ENCODE peak calls at places on chromosomes 5 and 9, in six cellular contexts. One of them, this sample, is unnamed.

GRCh38 chr5:80190960-80191359 is 64.9 kb downstream of the SERINC5 start:
- DNase-seq in pancreas: no peak
- DNase-seq in CD8-positive, alpha-beta T cell: no peak
- DNase-seq in lower lobe of right lung: no peak
- DNase-seq in hepatocyte: no peak
- DNase-seq in K562: no peak
- DNase-seq in this sample: no peak

GRCh38 chr9:107919263-107919662 is 429.7 kb upstream of the KLF4 start:
- DNase-seq in pancreas: no peak
- DNase-seq in CD8-positive, alpha-beta T cell: no peak
- DNase-seq in lower lobe of right lung: no peak
- DNase-seq in hepatocyte: no peak
- DNase-seq in K562: no peak
- DNase-seq in this sample: no peak

GRCh38 chr5:172417130-172417802 is 37.1 kb downstream of the SH3PXD2B start:
- DNase-seq in pancreas: no peak
- DNase-seq in CD8-positive, alpha-beta T cell: no peak
- DNase-seq in lower lobe of right lung: no peak
- DNase-seq in hepatocyte: no peak
- DNase-seq in K562: peak; percentile 25
- DNase-seq in this sample: no peak

GRCh38 chr5:111869681-111870080 is 112.7 kb upstream of the NREP start:
- DNase-seq in pancreas: no peak
- DNase-seq in CD8-positive, alpha-beta T cell: no peak
- DNase-seq in lower lobe of right lung: no peak
- DNase-seq in hepatocyte: no peak
- DNase-seq in K562: no peak
- DNase-seq in this sample: no peak

GRCh38 chr9:94720846-94721549 is 5.5 kb upstream of the AOPEP start:
- DNase-seq in pancreas: no peak
- DNase-seq in CD8-positive, alpha-beta T cell: no peak
- DNase-seq in lower lobe of right lung: no peak
- DNase-seq in hepatocyte: no peak
- DNase-seq in K562: no peak
- DNase-seq in this sample: no peak

GRCh38 chr9:110330484-110331115 is 7.1 kb downstream of the TXNDC8 start:
- DNase-seq in pancreas: no peak
- DNase-seq in CD8-positive, alpha-beta T cell: no peak
- DNase-seq in lower lobe of right lung: no peak
- DNase-seq in hepatocyte: no peak
- DNase-seq in K562: no peak
- DNase-seq in this sample: no peak

GRCh38 chr9:94623253-94623652 is 16.1 kb downstream of the FBP1 start:
- DNase-seq in pancreas: peak; percentile 81
- DNase-seq in CD8-positive, alpha-beta T cell: no peak
- DNase-seq in lower lobe of right lung: peak; percentile 60
- DNase-seq in hepatocyte: peak; percentile 61
- DNase-seq in K562: peak; percentile 68
- DNase-seq in this sample: peak; percentile 25

GRCh38 chr5:107134931-107135330 is 535.8 kb downstream of the EFNA5 start:
- DNase-seq in pancreas: no peak
- DNase-seq in CD8-positive, alpha-beta T cell: no peak
- DNase-seq in lower lobe of right lung: no peak
- DNase-seq in hepatocyte: no peak
- DNase-seq in K562: no peak
- DNase-seq in this sample: no peak

GRCh38 chr5:37975531-37975930 is 135.7 kb upstream of the GDNF start:
- DNase-seq in pancreas: no peak
- DNase-seq in CD8-positive, alpha-beta T cell: no peak
- DNase-seq in lower lobe of right lung: no peak
- DNase-seq in hepatocyte: no peak
- DNase-seq in K562: no peak
- DNase-seq in this sample: no peak

GRCh38 chr9:33189331-33189731 is 22.2 kb upstream of the B4GALT1 start:
- DNase-seq in pancreas: no peak
- DNase-seq in CD8-positive, alpha-beta T cell: no peak
- DNase-seq in lower lobe of right lung: no peak
- DNase-seq in hepatocyte: no peak
- DNase-seq in K562: no peak
- DNase-seq in this sample: no peak

GRCh38 chr9:113511047-113511521 is 47.6 kb downstream of the RGS3 start:
- DNase-seq in pancreas: peak; percentile 86
- DNase-seq in CD8-positive, alpha-beta T cell: no peak
- DNase-seq in lower lobe of right lung: no peak
- DNase-seq in hepatocyte: no peak
- DNase-seq in K562: no peak
- DNase-seq in this sample: no peak

GRCh38 chr9:99015890-99016289 is 72.2 kb downstream of the COL15A1 start:
- DNase-seq in pancreas: no peak
- DNase-seq in CD8-positive, alpha-beta T cell: peak; percentile 43
- DNase-seq in lower lobe of right lung: no peak
- DNase-seq in hepatocyte: no peak
- DNase-seq in K562: no peak
- DNase-seq in this sample: no peak

GRCh38 chr9:84953797-84954695 is 284.5 kb downstream of the NTRK2 start:
- DNase-seq in pancreas: peak; percentile 89
- DNase-seq in CD8-positive, alpha-beta T cell: no peak
- DNase-seq in lower lobe of right lung: peak; percentile 75
- DNase-seq in hepatocyte: peak; percentile 88
- DNase-seq in K562: peak; percentile 77
- DNase-seq in this sample: peak; percentile 34

GRCh38 chr9:21326526-21327139 is 8.6 kb downstream of the KLHL9 start:
- DNase-seq in pancreas: no peak
- DNase-seq in CD8-positive, alpha-beta T cell: no peak
- DNase-seq in lower lobe of right lung: no peak
- DNase-seq in hepatocyte: peak; percentile 55
- DNase-seq in K562: no peak
- DNase-seq in this sample: peak; percentile 43

GRCh38 chr5:74903165-74903787 is 37.1 kb upstream of the FAM169A start:
- DNase-seq in pancreas: peak; percentile 53
- DNase-seq in CD8-positive, alpha-beta T cell: no peak
- DNase-seq in lower lobe of right lung: peak; percentile 66
- DNase-seq in hepatocyte: peak; percentile 78
- DNase-seq in K562: no peak
- DNase-seq in this sample: peak; percentile 16

GRCh38 chr5:110058175-110058574 is 368.4 kb downstream of the MAN2A1 start:
- DNase-seq in pancreas: no peak
- DNase-seq in CD8-positive, alpha-beta T cell: no peak
- DNase-seq in lower lobe of right lung: no peak
- DNase-seq in hepatocyte: no peak
- DNase-seq in K562: no peak
- DNase-seq in this sample: no peak

GRCh38 chr5:37777472-37778135 is 62.2 kb downstream of the GDNF start:
- DNase-seq in pancreas: no peak
- DNase-seq in CD8-positive, alpha-beta T cell: no peak
- DNase-seq in lower lobe of right lung: no peak
- DNase-seq in hepatocyte: no peak
- DNase-seq in K562: no peak
- DNase-seq in this sample: no peak

GRCh38 chr5:131810510-131811249 is 13.9 kb upstream of the FNIP1 start:
- DNase-seq in pancreas: no peak
- DNase-seq in CD8-positive, alpha-beta T cell: no peak
- DNase-seq in lower lobe of right lung: no peak
- DNase-seq in hepatocyte: peak; percentile 26
- DNase-seq in K562: no peak
- DNase-seq in this sample: no peak

GRCh38 chr5:145697251-145698016 is 137.7 kb downstream of the PRELID2 start:
- DNase-seq in pancreas: no peak
- DNase-seq in CD8-positive, alpha-beta T cell: no peak
- DNase-seq in lower lobe of right lung: no peak
- DNase-seq in hepatocyte: peak; percentile 19
- DNase-seq in K562: peak; percentile 19
- DNase-seq in this sample: peak; percentile 3

GRCh38 chr5:13143630-13144029 is 800.9 kb downstream of the DNAH5 start:
- DNase-seq in pancreas: no peak
- DNase-seq in CD8-positive, alpha-beta T cell: no peak
- DNase-seq in lower lobe of right lung: no peak
- DNase-seq in hepatocyte: no peak
- DNase-seq in K562: no peak
- DNase-seq in this sample: no peak

GRCh38 chr5:148984333-148984732 is 78.5 kb downstream of the SH3TC2 start:
- DNase-seq in pancreas: no peak
- DNase-seq in CD8-positive, alpha-beta T cell: no peak
- DNase-seq in lower lobe of right lung: no peak
- DNase-seq in hepatocyte: no peak
- DNase-seq in K562: no peak
- DNase-seq in this sample: no peak

GRCh38 chr9:4306066-4306787 is 6.4 kb upstream of the GLIS3 start:
- DNase-seq in pancreas: no peak
- DNase-seq in CD8-positive, alpha-beta T cell: no peak
- DNase-seq in lower lobe of right lung: no peak
- DNase-seq in hepatocyte: peak; percentile 43
- DNase-seq in K562: no peak
- DNase-seq in this sample: no peak

GRCh38 chr5:35308391-35308790 is 78.1 kb upstream of the PRLR start:
- DNase-seq in pancreas: no peak
- DNase-seq in CD8-positive, alpha-beta T cell: no peak
- DNase-seq in lower lobe of right lung: no peak
- DNase-seq in hepatocyte: no peak
- DNase-seq in K562: no peak
- DNase-seq in this sample: no peak

GRCh38 chr9:27645166-27645840 is 72.0 kb upstream of the C9orf72 start:
- DNase-seq in pancreas: no peak
- DNase-seq in CD8-positive, alpha-beta T cell: no peak
- DNase-seq in lower lobe of right lung: no peak
- DNase-seq in hepatocyte: no peak
- DNase-seq in K562: no peak
- DNase-seq in this sample: no peak

GRCh38 chr5:115776989-115777388 is 39.5 kb downstream of the CDO1 start:
- DNase-seq in pancreas: no peak
- DNase-seq in CD8-positive, alpha-beta T cell: no peak
- DNase-seq in lower lobe of right lung: no peak
- DNase-seq in hepatocyte: no peak
- DNase-seq in K562: no peak
- DNase-seq in this sample: no peak

GRCh38 chr5:17990168-17990567 is 355.9 kb downstream of the TAF11L14 start:
- DNase-seq in pancreas: no peak
- DNase-seq in CD8-positive, alpha-beta T cell: no peak
- DNase-seq in lower lobe of right lung: no peak
- DNase-seq in hepatocyte: no peak
- DNase-seq in K562: no peak
- DNase-seq in this sample: no peak

GRCh38 chr9:93112864-93113389 is 16.9 kb downstream of the CARD19 start:
- DNase-seq in pancreas: no peak
- DNase-seq in CD8-positive, alpha-beta T cell: no peak
- DNase-seq in lower lobe of right lung: peak; percentile 36
- DNase-seq in hepatocyte: no peak
- DNase-seq in K562: no peak
- DNase-seq in this sample: peak; percentile 1

DNA sequence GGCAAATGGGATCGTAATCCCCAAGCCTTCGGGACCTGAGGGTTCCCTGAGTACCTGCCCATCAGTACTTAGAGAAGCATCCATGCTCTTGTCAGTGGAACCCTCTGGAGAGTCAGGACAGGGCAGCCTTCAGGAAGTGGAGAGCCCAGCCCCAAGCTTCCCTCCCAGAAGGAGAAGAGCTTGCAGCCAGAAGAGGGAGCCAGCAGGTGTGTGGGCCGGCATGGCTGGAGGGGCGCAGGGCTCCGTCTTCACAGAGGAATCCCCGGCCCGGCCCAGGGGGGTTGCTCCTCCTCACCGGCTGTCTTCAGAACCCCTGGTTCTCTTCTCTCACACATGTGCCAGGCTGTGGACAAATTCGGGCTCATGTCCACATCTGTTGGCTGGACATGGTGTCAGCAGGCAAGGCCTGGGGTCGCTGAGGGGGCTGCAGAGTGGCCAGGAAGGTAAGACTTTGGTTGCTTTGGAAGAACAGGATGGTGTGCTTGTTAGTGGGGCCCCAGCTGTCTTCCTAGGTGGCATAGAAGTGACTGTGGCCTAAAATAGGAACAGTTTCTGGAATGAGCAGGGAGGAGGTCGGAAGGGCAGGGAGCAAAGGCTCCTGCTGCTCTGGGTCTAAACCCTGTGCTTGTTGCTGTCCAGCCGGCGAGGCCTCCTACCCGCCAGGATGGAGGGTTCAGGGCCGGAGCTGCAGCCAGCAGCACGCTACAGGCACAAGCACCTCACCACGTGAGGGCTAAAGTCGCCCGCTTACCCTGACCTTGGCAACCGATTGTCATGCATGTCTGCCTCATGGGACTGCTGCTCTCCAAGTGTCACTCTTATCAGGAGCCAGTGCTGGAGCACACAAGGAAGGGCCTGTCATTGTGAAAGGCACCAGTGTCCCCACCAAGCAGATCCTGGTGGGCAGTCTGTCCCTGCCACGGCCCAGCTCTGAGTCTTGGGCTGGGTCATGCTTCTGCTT is 58.7 kb upstream of the RXRA start:
- DNase-seq in pancreas: peak; percentile 43
- DNase-seq in CD8-positive, alpha-beta T cell: no peak
- DNase-seq in lower lobe of right lung: no peak
- DNase-seq in hepatocyte: no peak
- DNase-seq in K562: no peak
- DNase-seq in this sample: no peak
- TF ChIP-seq CTCF in pancreas: no peak
- TF ChIP-seq CTCF in CD8-positive, alpha-beta T cell: no peak
- TF ChIP-seq CTCF in lower lobe of right lung: no peak
- TF ChIP-seq CTCF in hepatocyte: peak; percentile 12
- TF ChIP-seq CTCF in K562: peak; percentile 16
- TF ChIP-seq CTCF in this sample: peak; percentile 35

DNA sequence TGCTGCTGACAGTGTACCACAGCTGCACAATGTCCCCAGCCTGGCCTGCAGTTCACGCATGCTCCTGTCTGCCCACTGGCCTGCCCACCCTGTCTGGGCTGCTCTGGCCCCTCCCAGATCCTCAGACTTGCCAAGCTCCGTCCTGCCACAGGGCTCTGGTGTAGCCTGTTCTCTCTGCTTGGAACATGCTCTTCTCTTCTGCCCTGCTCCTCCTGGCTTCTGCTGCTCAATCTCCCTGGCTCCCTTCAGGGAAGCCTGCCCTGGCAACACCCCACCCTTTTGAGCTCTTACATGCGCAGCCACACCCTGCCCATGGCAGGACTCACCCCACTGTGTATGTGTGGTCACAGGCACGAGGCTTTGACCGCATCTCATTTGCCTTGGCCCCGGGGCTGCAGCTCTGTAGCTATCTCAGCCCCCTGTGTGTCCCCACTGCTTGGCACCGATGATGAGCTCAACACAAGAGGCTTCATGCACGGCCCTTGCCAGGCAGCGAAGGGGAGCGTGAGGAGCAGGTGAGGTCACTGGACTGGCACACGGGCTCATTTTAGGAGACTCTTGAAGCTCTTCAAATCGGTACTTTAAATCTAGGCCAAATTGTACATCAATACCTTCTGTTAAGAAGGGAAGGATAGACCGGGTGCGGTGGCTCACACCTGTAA is 20.4 kb upstream of the BRD3 start:
- DNase-seq in pancreas: no peak
- DNase-seq in CD8-positive, alpha-beta T cell: no peak
- DNase-seq in lower lobe of right lung: no peak
- DNase-seq in hepatocyte: no peak
- DNase-seq in K562: no peak
- DNase-seq in this sample: no peak
- H3K27me3 ChIP-seq in pancreas: no peaks in the 10 kb centered on the region
- H3K27me3 ChIP-seq in CD8-positive, alpha-beta T cell: no peaks in the 10 kb centered on the region
- H3K27me3 ChIP-seq in lower lobe of right lung: no peaks in the 10 kb centered on the region
- H3K27me3 ChIP-seq in hepatocyte: no peaks in the 10 kb centered on the region
- H3K27me3 ChIP-seq in K562: peaks cover 28% of the 10 kb centered on the region
- H3K27me3 ChIP-seq in this sample: no peaks in the 10 kb centered on the region

GRCh38 chr9:5460157-5460556 is 9.8 kb downstream of the CD274 start:
- DNase-seq in pancreas: no peak
- DNase-seq in CD8-positive, alpha-beta T cell: no peak
- DNase-seq in lower lobe of right lung: no peak
- DNase-seq in hepatocyte: no peak
- DNase-seq in K562: no peak
- DNase-seq in this sample: no peak
- H3K4me3 ChIP-seq in pancreas: no peak overlapping the region
- H3K4me3 ChIP-seq in CD8-positive, alpha-beta T cell: no peak overlapping the region
- H3K4me3 ChIP-seq in lower lobe of right lung: no peak overlapping the region
- H3K4me3 ChIP-seq in hepatocyte: no peak overlapping the region
- H3K4me3 ChIP-seq in K562: no peak overlapping the region
- H3K4me3 ChIP-seq in this sample: no peak overlapping the region

GRCh38 chr5:15948225-15948624 is 231.4 kb downstream of the MARCHF11 start:
- DNase-seq in pancreas: no peak
- DNase-seq in CD8-positive, alpha-beta T cell: no peak
- DNase-seq in lower lobe of right lung: no peak
- DNase-seq in hepatocyte: no peak
- DNase-seq in K562: no peak
- DNase-seq in this sample: no peak
- TF ChIP-seq CTCF in pancreas: no peak
- TF ChIP-seq CTCF in CD8-positive, alpha-beta T cell: no peak
- TF ChIP-seq CTCF in lower lobe of right lung: peak; percentile 13
- TF ChIP-seq CTCF in hepatocyte: peak; percentile 20
- TF ChIP-seq CTCF in K562: no peak
- TF ChIP-seq CTCF in this sample: no peak